ENCODE peak calls at places on chromosomes 7 and 10, in four cellular contexts. W, H, C and F are unnamed samples.

GRCh38 chr10:32952094-32952493 is 5.9 kb downstream of the ITGB1 start:
- DNase-seq in W (no peak), C (no peak), H (no peak), F (no peak)

GRCh38 chr10:89404082-89404481 is 10.3 kb upstream of the IFIT5 start:
- DNase-seq in C (no peak), W (no peak), H (no peak), F (no peak)

GRCh38 chr10:110491346-110491745 is 6.4 kb upstream of the DUSP5 start:
- DNase-seq in W (no peak), H (no peak), C (no peak), F (no peak)

GRCh38 chr10:116753759-116754158 is 11.4 kb upstream of the HSPA12A start:
- DNase-seq in H (peak), W (peak), C (no peak), F (no peak)

GRCh38 chr7:40299097-40299496 is 164.3 kb downstream of the SUGCT start:
- DNase-seq in W (no peak), H (peak), C (no peak), F (no peak)

GRCh38 chr7:13803134-13803533 is 186.3 kb downstream of the ETV1 start:
- DNase-seq in W (no peak), H (no peak), C (no peak), F (no peak)

GRCh38 chr7:151592868-151593486 is 73.3 kb upstream of the RHEB start:
- DNase-seq in H (peak), W (no peak), C (no peak), F (no peak)

GRCh38 chr10:96450514-96451207 is 63.1 kb downstream of the TLL2 start:
- DNase-seq in W (no peak), H (no peak), C (no peak), F (no peak)

GRCh38 chr10:68105820-68106219 is 3.5 kb upstream of the MYPN start:
- DNase-seq in H (peak), W (no peak), C (no peak), F (no peak)

GRCh38 chr10:114380060-114380459 is 24.2 kb downstream of the AFAP1L2 start:
- DNase-seq in C (no peak), H (no peak), W (no peak), F (no peak)

GRCh38 chr10:93718937-93719725 is 16.7 kb upstream of the FRA10AC1 start:
- DNase-seq in H (no peak), C (no peak), W (peak), F (no peak)

GRCh38 chr10:11363497-11363896 is 248.0 kb downstream of the USP6NL start:
- DNase-seq in C (no peak), H (no peak), W (no peak), F (no peak)

GRCh38 chr10:44045020-44045419 is 339.9 kb downstream of the CXCL12 start:
- DNase-seq in W (peak), C (no peak), H (no peak), F (no peak)

GRCh38 chr10:73934074-73934473 is 23.1 kb downstream of the PLAU start:
- DNase-seq in W (no peak), C (no peak), H (no peak), F (no peak)

GRCh38 chr10:125284875-125285597 is 124.7 kb upstream of the CTBP2 start:
- DNase-seq in H (peak), C (no peak), W (no peak), F (no peak)

GRCh38 chr7:96303105-96303685 is 18.7 kb downstream of the SLC25A13 start:
- DNase-seq in C (peak), H (no peak), W (no peak), F (no peak)

GRCh38 chr7:128773604-128774003 is 2.0 kb downstream of the OPN1SW start:
- DNase-seq in H (no peak), C (no peak), W (no peak), F (no peak)